ENCODE peak calls at places on chromosomes 2 and 18, in eight cellular contexts. D is suprapubic skin; R is naive thymus-derived CD4-positive, alpha-beta T cell; Z is transverse colon; K is body of pancreas; N is small intestine; H is CD4-positive, CD25-positive, alpha-beta regulatory T cell; I is right atrium auricular region. T is an unnamed sample. For H3K27me3 and H3K4me1, the result is how much of the 10 kb centered on the place peaks cover.

GRCh38 chr2:86393521-86394490 is 47.4 kb upstream of the KDM3A start:
- DNase-seq in D (no peak), R (no peak), N (peak), Z (peak), H (no peak), I (no peak), K (peak), T (no peak)

GRCh38 chr18:59631583-59632181 is 65.5 kb downstream of the CCBE1 start:
- DNase-seq in Z (no peak), R (no peak), H (peak), I (no peak), N (peak), K (no peak), D (no peak), T (no peak)

GRCh38 chr18:22336406-22336805 is 81.3 kb downstream of the CTAGE1 start:
- DNase-seq in N (peak), Z (no peak), R (no peak), K (no peak), I (no peak), H (no peak), D (no peak), T (no peak)

GRCh38 chr2:202566286-202566685 is 68.5 kb upstream of the FAM117B start:
- DNase-seq in I (no peak), R (no peak), Z (no peak), N (no peak), K (no peak), D (no peak), H (no peak), T (no peak)

GRCh38 chr2:103292570-103293265 is 530.9 kb downstream of the TMEM182 start:
- DNase-seq in K (no peak), H (no peak), I (no peak), R (no peak), D (no peak), N (no peak), Z (no peak), T (no peak)

GRCh38 chr18:7566587-7567486 is at the start of gene PTPRM:
- DNase-seq in Z (peak), H (peak), D (peak), K (peak), R (peak), N (peak), I (peak), T (peak)

GRCh38 chr2:98771264-98771663 is 40.3 kb upstream of the MGAT4A start:
- DNase-seq in Z (no peak), R (no peak), D (no peak), I (no peak), K (no peak), H (no peak), N (no peak), T (no peak)

GRCh38 chr18:905307-905947 is 756 bp downstream of the ADCYAP1 start:
- DNase-seq in R (no peak), Z (no peak), K (no peak), D (no peak), I (no peak), N (no peak), H (no peak), T (peak)

GRCh38 chr18:62848946-62849345 is 133.6 kb downstream of the PHLPP1 start:
- DNase-seq in D (no peak), N (no peak), Z (no peak), K (no peak), I (no peak), R (no peak), H (no peak), T (no peak)

GRCh38 chr18:46555724-46556123 is 101.3 kb downstream of the LOXHD1 start:
- DNase-seq in I (no peak), K (no peak), H (peak), D (no peak), R (no peak), N (peak), Z (no peak), T (peak)

GRCh38 chr18:63273170-63273925 is 46.2 kb downstream of the BCL2 start:
- DNase-seq in D (no peak), R (no peak), Z (no peak), H (no peak), K (no peak), N (no peak), I (no peak), T (peak)

GRCh38 chr2:8857709-8858108 is 20.3 kb upstream of the KIDINS220 start:
- DNase-seq in H (no peak), Z (no peak), K (no peak), N (no peak), R (no peak), D (no peak), I (no peak), T (no peak)

GRCh38 chr2:132608222-132608795 is 61.7 kb downstream of the LYPD1 start:
- DNase-seq in I (no peak), Z (no peak), R (no peak), K (no peak), N (no peak), H (no peak), D (no peak), T (no peak)

GRCh38 chr2:15348028-15348427 is 213.1 kb downstream of the NBAS start:
- DNase-seq in N (no peak), K (no peak), I (no peak), H (no peak), Z (no peak), R (no peak), D (no peak), T (no peak)

GRCh38 chr2:239291505-239292350 is 109.1 kb downstream of the HDAC4 start:
- DNase-seq in H (no peak), R (no peak), N (no peak), Z (peak), K (peak), I (no peak), D (peak), T (no peak)

GRCh38 chr2:234406085-234406484 is 90.8 kb downstream of the ARL4C start:
- DNase-seq in D (no peak), K (no peak), I (no peak), H (no peak), Z (no peak), R (no peak), N (no peak), T (peak)

GRCh38 chr2:178380763-178381162 is 70.2 kb downstream of the PRKRA start:
- DNase-seq in D (no peak), N (no peak), K (no peak), H (peak), R (no peak), I (no peak), Z (no peak), T (no peak)

GRCh38 chr2:187906021-187906420 is 351.8 kb upstream of the TFPI start:
- DNase-seq in H (no peak), R (no peak), I (no peak), N (no peak), K (no peak), D (no peak), Z (no peak), T (no peak)

GRCh38 chr2:101969723-101970122 is 22.0 kb upstream of the IL1R2 start:
- DNase-seq in R (no peak), K (no peak), H (no peak), Z (no peak), N (no peak), D (no peak), I (no peak), T (no peak)

GRCh38 chr2:41853427-41854191 is 194.2 kb upstream of the PKDCC start:
- DNase-seq in I (peak), Z (peak), H (peak), R (no peak), K (peak), D (no peak), N (peak), T (peak)

DNA sequence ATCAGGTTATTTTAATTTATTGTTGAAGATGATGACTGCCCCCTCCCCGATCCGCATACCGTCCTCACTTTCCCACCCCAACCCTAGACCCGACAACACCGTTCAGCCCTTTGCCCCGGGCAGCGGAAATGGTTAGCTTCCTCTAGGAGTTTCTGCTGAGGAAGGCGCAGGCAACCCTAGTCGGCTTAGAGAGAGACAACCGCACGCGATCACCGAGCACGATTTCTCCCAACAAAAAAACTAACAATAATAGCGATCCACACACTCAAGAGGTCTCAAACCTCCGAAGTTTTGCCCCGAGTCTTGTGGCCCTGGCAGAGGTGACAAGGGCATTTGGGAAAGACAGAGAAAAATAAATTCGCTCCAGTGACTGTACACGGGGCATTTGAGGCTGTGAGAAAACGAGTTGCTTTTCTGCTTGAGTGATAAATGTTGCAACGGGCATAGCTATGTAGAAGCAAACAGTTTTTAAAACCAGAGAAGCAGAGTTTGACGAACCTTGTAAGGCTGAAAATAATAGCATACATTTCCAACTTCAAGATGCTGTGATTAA is 11.2 kb upstream of the SIX3 start:
- DNase-seq in R (no peak), K (no peak), I (no peak), H (peak), Z (no peak), N (no peak), D (no peak), T (no peak)
- H3K27me3 ChIP-seq in R (under half), K (under half), I (half or more), H (under half), Z (half or more), N (under half), D (half or more), T (under half)

GRCh38 chr2:201532686-201533304 is 81.3 kb downstream of the STRADB start:
- DNase-seq in Z (no peak), R (no peak), K (no peak), N (no peak), H (peak), D (no peak), I (no peak), T (no peak)

GRCh38 chr2:201538025-201538424 is 86.5 kb downstream of the STRADB start:
- DNase-seq in D (no peak), Z (no peak), I (no peak), N (no peak), H (no peak), R (no peak), K (no peak), T (no peak)

DNA sequence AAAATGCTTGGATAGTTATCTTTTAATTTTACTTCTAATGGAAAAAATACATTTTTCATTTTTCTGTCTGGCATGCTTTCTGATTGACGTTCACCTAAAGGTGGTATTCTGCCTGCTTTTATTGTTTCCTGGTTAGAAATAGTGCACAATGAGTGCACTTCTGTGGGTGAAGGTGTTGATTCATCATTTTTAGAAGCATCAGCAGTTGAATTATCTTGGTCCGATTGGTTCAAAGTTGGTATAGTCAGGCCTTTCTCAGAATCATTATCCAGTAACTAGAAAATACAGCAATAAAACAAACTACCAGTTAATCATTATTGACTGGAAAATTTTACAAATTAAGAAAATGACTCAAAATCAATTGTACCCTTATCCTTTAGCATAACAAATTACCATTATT is 84.5 kb downstream of the STRADB start:
- DNase-seq in Z (no peak), I (no peak), D (no peak), N (no peak), K (no peak), H (no peak), R (no peak), T (no peak)
- H3K4me3 ChIP-seq in Z (no peak), I (no peak), D (no peak), N (no peak), K (no peak), H (no peak), R (no peak), T (no peak)

DNA sequence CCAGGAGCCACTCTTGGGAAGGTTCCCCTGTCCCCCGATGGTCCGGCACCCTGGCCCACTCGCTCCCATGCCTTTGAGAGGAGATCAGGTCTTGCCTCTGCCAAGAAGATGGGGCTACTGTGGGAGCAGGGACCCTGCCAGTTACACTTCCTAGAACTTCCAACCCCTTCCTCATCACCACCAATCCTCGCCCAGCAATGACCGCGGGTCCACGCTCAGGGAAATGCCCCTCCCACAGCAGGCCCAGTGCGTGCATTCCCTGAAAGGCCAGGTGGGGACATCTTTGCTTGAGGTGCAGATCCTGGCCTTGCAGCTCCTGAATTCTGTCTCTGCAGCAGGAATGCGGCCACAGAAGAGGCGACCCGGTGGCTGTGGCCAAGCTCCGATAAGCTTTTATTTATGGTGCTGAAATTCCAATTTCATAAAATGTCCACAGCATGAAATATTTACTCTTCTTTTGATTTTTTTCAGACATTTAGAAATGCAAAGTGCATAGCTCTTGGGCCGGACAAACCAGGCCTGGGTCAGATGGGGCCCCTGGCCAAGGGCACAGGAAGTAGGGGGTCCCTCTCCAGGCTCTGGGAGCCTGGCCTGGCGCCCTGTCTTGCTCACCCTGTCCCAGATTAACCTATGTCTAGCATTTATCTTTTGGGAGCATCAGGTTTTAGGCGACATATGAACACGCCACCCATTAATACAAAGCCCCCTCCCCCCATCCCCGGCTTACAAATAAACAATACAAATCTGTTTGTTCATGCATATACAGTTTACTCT is 29.8 kb downstream of the PXDN start:
- DNase-seq in K (no peak), Z (no peak), H (no peak), D (no peak), I (no peak), N (no peak), R (no peak), T (no peak)
- H3K4me1 ChIP-seq in K (under half), Z (under half), H (under half), D (under half), I (half or more), N (under half), R (under half), T (under half)

DNA sequence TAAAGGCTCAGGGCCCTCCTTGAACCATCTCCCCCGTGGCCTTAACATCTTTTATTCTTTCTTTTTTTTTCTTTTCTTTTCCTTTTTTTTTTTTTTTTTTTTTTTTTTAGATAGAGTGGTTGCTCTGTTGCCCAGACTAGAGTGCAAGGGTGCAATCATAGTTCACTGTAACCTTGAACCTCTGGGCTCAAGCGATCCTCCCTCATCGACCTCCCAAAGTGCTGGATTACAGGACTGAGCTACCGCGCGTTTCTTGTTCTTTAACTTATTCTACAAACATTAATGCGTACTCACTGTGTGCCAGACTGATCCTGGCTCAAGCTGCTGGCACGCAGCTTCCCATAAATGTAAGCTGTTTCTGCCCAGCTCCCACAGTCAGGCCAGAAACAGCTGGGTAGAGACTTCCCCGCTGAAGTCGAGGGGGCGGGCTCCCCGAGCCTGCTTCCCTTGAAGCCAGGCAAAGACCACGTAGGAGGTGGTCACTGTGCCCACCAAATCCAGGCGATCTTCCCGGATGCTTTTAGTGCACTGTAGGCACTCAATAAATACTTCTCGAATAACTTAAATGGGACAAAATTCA is 29.2 kb upstream of the ATP6V1B1 start:
- DNase-seq in I (peak), R (no peak), K (no peak), Z (no peak), N (no peak), D (no peak), H (no peak), T (no peak)
- H3K27me3 ChIP-seq in I (under half), R (under half), K (under half), Z (half or more), N (under half), D (half or more), H (under half), T (under half)

GRCh38 chr2:197377670-197378069 is 57.2 kb downstream of the SF3B1 start:
- DNase-seq in H (no peak), K (no peak), Z (no peak), I (no peak), R (no peak), D (no peak), N (no peak), T (no peak)

GRCh38 chr2:197372582-197372981 is 62.0 kb upstream of the ANKRD44 start:
- DNase-seq in Z (no peak), I (no peak), R (no peak), K (no peak), D (no peak), N (no peak), H (no peak), T (no peak)

GRCh38 chr2:197383825-197384224 is 51.0 kb downstream of the SF3B1 start:
- DNase-seq in I (no peak), K (no peak), N (no peak), R (no peak), Z (no peak), D (no peak), H (no peak), T (no peak)

DNA sequence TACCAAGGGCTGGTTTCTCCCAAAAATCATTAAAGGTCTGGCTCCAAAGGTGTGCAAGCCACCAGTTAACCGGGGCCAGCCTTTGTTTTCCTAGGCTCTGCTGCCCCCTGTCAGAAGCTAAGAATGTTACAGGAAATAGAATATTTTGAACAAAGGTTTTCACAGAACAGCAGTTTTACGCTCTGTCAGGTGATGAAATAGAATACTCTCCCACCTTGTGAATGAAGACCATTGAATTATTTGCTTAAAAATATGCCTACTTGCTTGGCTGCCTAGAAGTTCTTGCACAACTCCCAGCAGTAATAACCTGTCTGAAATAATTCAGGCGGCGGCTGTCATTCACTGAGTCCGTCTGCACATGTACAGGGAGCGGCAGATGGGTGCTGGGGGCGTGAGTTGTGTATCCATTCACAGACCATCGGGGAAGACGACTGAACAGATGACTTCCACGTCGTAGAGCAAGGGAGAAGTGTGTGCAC is 56.3 kb downstream of the SF3B1 start:
- DNase-seq in D (no peak), I (no peak), R (peak), Z (peak), H (peak), K (peak), N (peak), T (peak)
- H3K4me3 ChIP-seq in D (no peak), I (no peak), R (no peak), Z (no peak), H (no peak), K (no peak), N (no peak), T (peak)

GRCh38 chr2:218399391-218400166 is at the start of gene CTDSP1:
- DNase-seq in K (peak), D (peak), H (peak), I (peak), Z (peak), N (peak), R (peak), T (peak)

GRCh38 chr2:218397502-218398436 is 1.9 kb upstream of the CTDSP1 start:
- DNase-seq in I (peak), H (peak), R (peak), D (peak), Z (peak), K (peak), N (peak), T (peak)

GRCh38 chr2:218400167-218400929 is 680 bp downstream of the CTDSP1 start:
- DNase-seq in Z (peak), D (peak), I (no peak), K (peak), H (peak), N (peak), R (peak), T (peak)

GRCh38 chr2:218396688-218397501 is 2.8 kb upstream of the CTDSP1 start:
- DNase-seq in I (peak), H (peak), K (peak), Z (peak), N (peak), R (peak), D (peak), T (peak)

GRCh38 chr2:218398437-218399390 is 954 bp upstream of the CTDSP1 start:
- DNase-seq in N (peak), I (peak), D (peak), R (peak), H (peak), Z (peak), K (peak), T (peak)
- H3K4me1 ChIP-seq in N (under half), I (half or more), D (half or more), R (under half), H (half or more), Z (under half), K (half or more), T (under half)

DNA sequence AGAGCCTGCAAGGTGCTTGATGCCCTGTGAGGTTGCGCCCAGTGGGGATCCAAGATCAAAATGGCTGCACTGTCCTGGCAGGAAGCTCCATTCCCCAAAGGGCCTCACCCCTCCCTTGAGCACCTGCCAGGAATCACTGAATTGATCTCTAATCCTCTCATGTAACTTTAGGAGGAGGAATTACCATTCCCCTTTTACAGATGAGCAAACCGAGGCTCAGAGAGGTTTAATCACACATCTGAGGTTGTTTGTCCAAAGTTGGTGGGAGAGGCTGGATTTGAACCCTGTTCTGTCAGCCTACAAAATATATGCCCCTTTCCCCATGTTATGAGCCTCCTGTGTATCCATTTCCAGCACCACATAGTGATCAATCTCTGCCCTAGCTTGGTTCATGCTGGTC is 10.5 kb downstream of the ASIC4 start:
- DNase-seq in Z (no peak), H (no peak), I (no peak), R (no peak), D (no peak), N (no peak), K (no peak), T (no peak)
- H3K27me3 ChIP-seq in Z (half or more), H (under half), I (under half), R (under half), D (half or more), N (under half), K (under half), T (under half)

GRCh38 chr2:240876475-240877251 is 8.0 kb downstream of the AGXT start:
- DNase-seq in Z (peak), N (peak), D (no peak), I (no peak), H (no peak), K (no peak), R (no peak), T (peak)

GRCh38 chr2:240876035-240876474 is 7.4 kb downstream of the AGXT start:
- DNase-seq in I (no peak), K (no peak), R (no peak), N (no peak), H (no peak), Z (no peak), D (no peak), T (no peak)

GRCh38 chr2:240878341-240878936 is 9.8 kb downstream of the AGXT start:
- DNase-seq in D (no peak), Z (no peak), H (no peak), I (no peak), K (no peak), N (no peak), R (no peak), T (peak)

GRCh38 chr2:240879105-240879504 is 10.5 kb downstream of the AGXT start:
- DNase-seq in I (no peak), N (no peak), K (no peak), Z (no peak), D (no peak), H (no peak), R (no peak), T (no peak)

GRCh38 chr2:240877460-240878340 is 9.1 kb downstream of the AGXT start:
- DNase-seq in N (no peak), D (no peak), R (no peak), H (no peak), Z (no peak), K (no peak), I (no peak), T (peak)
- H3K4me3 ChIP-seq in N (no peak), D (no peak), R (no peak), H (no peak), Z (no peak), K (no peak), I (no peak), T (no peak)

T was measured in BE2C.